ENCODE peak calls at places on chromosomes 1 and 21, in nine cellular contexts. K is fibroblast of the aortic adventitia, O is ovary, N is coronary artery, M is right lobe of liver, I is ascending aorta, B is fibroblast of lung, F is hepatocyte, X is cardiac fibroblast. W is an unnamed sample.
A peak's percentile ranks its signal among the peaks of the same experiment; 100 is the strongest.

GRCh38 chr21:26941436-26941835 is 25.5 kb downstream of the ADAMTS5 start:
- DNase-seq in K (no peak), O (no peak), N (no peak), M (no peak), I (no peak), B (no peak), F (no peak), X (peak; percentile 57), W (no peak)

GRCh38 chr1:240495652-240496051 is 116.3 kb downstream of the GREM2 start:
- DNase-seq in K (no peak), O (no peak), N (no peak), M (no peak), I (no peak), B (no peak), F (no peak), X (no peak), W (no peak)

GRCh38 chr1:91806777-91807700 is 78.9 kb downstream of the TGFBR3 start:
- DNase-seq in K (peak; percentile 96), O (no peak), N (no peak), M (no peak), I (no peak), B (peak; percentile 59), F (no peak), X (peak; percentile 88), W (no peak)

GRCh38 chr21:26833460-26833939 is 11.7 kb downstream of the ADAMTS1 start:
- DNase-seq in K (peak; percentile 48), O (peak; percentile 55), N (peak; percentile 79), M (no peak), I (no peak), B (no peak), F (no peak), X (peak; percentile 52), W (no peak)

GRCh38 chr1:100542264-100542663 is 4.3 kb downstream of the GPR88 start:
- DNase-seq in K (no peak), O (no peak), N (no peak), M (no peak), I (no peak), B (no peak), F (no peak), X (no peak), W (no peak)

GRCh38 chr1:84689514-84690396 is 506 bp downstream of the SSX2IP start:
- DNase-seq in K (peak; percentile 46), O (no peak), N (peak; percentile 77), M (peak; percentile 64), I (no peak), B (peak; percentile 49), F (peak; percentile 73), X (peak; percentile 44), W (no peak)

GRCh38 chr1:40032240-40032891 is 8.2 kb upstream of the CAP1 start:
- DNase-seq in K (peak; percentile 86), O (no peak), N (no peak), M (no peak), I (no peak), B (peak; percentile 79), F (peak; percentile 78), X (peak; percentile 83), W (no peak)

GRCh38 chr21:42215942-42216725 is 2.8 kb upstream of the ABCG1 start:
- DNase-seq in K (no peak), O (no peak), N (peak; percentile 38), M (no peak), I (no peak), B (no peak), F (no peak), X (no peak), W (no peak)

GRCh38 chr1:66371233-66372005 is 162.5 kb upstream of the SGIP1 start:
- DNase-seq in K (peak; percentile 85), O (no peak), N (no peak), M (no peak), I (no peak), B (peak; percentile 39), F (no peak), X (peak; percentile 88), W (peak; percentile 64)

GRCh38 chr1:227778401-227778947 is 37.0 kb upstream of the PRSS38 start:
- DNase-seq in K (peak; percentile 71), O (peak; percentile 10), N (peak; percentile 54), M (no peak), I (no peak), B (peak; percentile 40), F (no peak), X (no peak), W (no peak)

GRCh38 chr1:89552481-89553194 is 28.0 kb downstream of the LRRC8B start:
- DNase-seq in K (peak; percentile 14), O (no peak), N (no peak), M (no peak), I (no peak), B (peak; percentile 66), F (no peak), X (peak; percentile 52), W (no peak)

GRCh38 chr1:147665521-147665920 is 4.8 kb downstream of the ACP6 start:
- DNase-seq in K (no peak), O (no peak), N (no peak), M (no peak), I (no peak), B (no peak), F (no peak), X (peak; percentile 11), W (no peak)

GRCh38 chr1:202286622-202287097 is 55.1 kb downstream of the UBE2T start:
- DNase-seq in K (peak; percentile 22), O (no peak), N (peak; percentile 92), M (peak; percentile 26), I (no peak), B (peak; percentile 31), F (no peak), X (peak; percentile 6), W (peak; percentile 54)

GRCh38 chr1:60972841-60973364 is 109.5 kb upstream of the NFIA start:
- DNase-seq in K (peak; percentile 84), O (no peak), N (no peak), M (no peak), I (no peak), B (peak; percentile 75), F (peak; percentile 28), X (peak; percentile 89), W (peak; percentile 48)

GRCh38 chr1:94634977-94635416 is 93.4 kb upstream of the F3 start:
- DNase-seq in K (no peak), O (no peak), N (no peak), M (no peak), I (no peak), B (no peak), F (no peak), X (peak; percentile 37), W (no peak)
- TF ChIP-seq CTCF in K (peak; percentile 25), O (no peak), N (no peak), M (no peak), I (no peak), B (no peak), F (peak; percentile 21), X (peak; percentile 19), W (no peak)

DNA sequence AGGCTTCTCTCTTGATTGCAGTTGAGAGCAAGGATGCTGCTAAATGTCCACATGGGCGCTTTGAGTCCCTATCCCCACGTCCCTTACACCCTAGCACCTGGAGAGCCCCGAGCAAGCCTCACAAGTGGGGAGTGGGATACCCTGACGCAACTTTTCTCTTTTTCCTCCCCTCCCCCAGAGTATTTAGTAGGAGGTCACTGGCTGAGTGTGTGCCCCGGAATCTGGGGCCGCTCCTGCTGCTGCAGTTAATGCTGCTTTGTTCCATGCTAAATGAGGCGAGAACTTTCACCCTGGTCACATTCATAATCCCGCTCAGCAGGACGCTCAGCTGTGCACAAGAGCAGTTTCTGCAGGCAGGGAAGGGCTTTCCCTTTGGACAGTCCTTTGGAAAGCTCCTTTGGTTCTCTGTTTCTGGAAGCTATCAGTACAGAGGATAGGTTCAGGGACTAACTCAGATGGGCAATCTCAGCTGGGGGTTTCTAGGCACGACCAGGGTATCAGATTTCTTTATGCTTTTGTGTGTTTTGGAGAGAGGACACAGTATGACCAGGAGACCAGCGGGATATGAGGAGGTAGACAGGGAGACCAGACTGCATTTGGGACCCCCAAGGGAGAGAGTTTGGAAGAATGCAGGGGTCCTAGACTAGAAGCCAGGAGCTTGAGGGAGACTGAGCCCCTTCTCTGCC is 75.9 kb downstream of the NOS1AP start:
- DNase-seq in K (no peak), O (no peak), N (no peak), M (no peak), I (no peak), B (peak; percentile 16), F (no peak), X (no peak), W (no peak)
- H3K4me3 ChIP-seq in K (no peak overlapping the region), O (no peak overlapping the region), N (no peak overlapping the region), M (no peak overlapping the region), I (no peak overlapping the region), B (no peak overlapping the region), F (no peak overlapping the region), X (no peak overlapping the region), W (no peak overlapping the region)

GRCh38 chr1:236451796-236452373 is 57.8 kb downstream of the EDARADD start:
- DNase-seq in K (no peak), O (no peak), N (no peak), M (peak; percentile 51), I (no peak), B (no peak), F (no peak), X (no peak), W (no peak)
- TF ChIP-seq CTCF in K (peak; percentile 1), O (no peak), N (no peak), M (peak; percentile 62), I (no peak), B (peak; percentile 25), F (peak; percentile 22), X (no peak), W (peak; percentile 39)

DNA sequence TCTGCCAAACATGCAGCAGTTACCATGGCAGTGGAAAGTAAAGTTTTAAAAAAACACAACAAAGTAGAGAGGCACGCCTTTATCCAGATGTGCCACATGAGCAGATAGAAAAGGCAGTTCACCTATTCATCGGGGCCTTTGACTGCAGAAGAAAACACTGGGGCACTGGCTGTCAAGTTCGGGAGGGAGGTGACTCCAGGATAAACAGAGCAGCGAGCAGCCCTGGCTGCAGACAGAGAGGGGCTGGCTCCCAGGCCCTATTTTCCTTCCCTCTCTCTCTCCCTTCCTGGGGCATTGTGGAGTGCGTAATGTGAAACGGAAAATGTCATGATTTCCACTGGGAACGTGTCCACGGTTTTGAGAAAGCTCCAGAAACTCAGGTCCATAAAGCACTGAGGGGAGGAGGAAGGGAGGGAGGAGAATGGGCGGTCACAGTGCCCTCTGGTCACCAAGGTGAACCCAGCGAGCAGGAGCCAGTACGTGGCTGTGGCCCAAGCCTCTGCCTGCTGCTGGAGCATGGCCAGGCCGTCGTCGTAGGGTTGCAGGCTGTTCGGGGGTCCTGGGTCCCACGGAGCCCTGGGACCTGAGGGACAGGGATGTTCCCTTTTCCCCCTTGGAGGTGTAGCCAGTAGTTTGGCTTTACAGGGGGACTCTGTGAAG is 114.7 kb upstream of the IRF2BP2 start:
- DNase-seq in K (no peak), O (peak; percentile 85), N (peak; percentile 96), M (peak; percentile 80), I (peak; percentile 55), B (no peak), F (no peak), X (no peak), W (no peak)
- H3K4me3 ChIP-seq in K (peak overlapping the region; percentile 43), O (peak overlapping the region; percentile 13), N (peak overlapping the region; percentile 54), M (peak overlapping the region; percentile 32), I (peak overlapping the region; percentile 35), B (peak overlapping the region; percentile 36), F (no peak overlapping the region), X (peak overlapping the region; percentile 22), W (peak overlapping the region; percentile 12)

GRCh38 chr1:164662462-164662861 is 103.5 kb downstream of the PBX1 start:
- DNase-seq in K (no peak), O (no peak), N (no peak), M (no peak), I (no peak), B (no peak), F (no peak), X (no peak), W (no peak)
- TF ChIP-seq CTCF in K (no peak), O (no peak), N (no peak), M (no peak), I (no peak), B (no peak), F (no peak), X (no peak), W (no peak)